ENCODE peak calls at places on chromosomes 13 and 19, in six cellular contexts. P is CD4-positive, alpha-beta memory T cell; Q is H1; S is psoas muscle; N is esophagus squamous epithelium; M is fibroblast of the aortic adventitia. X is an unnamed sample.

GRCh38 chr13:32007494-32007893 is 24.1 kb upstream of the FRY start:
- DNase-seq in P (no peak), Q (no peak), S (no peak), N (no peak), M (no peak), X (no peak)

GRCh38 chr13:44438234-44438579 is 64.6 kb downstream of the SERP2 start:
- DNase-seq in P (no peak), Q (no peak), S (no peak), N (no peak), M (no peak), X (no peak)

GRCh38 chr13:92896842-92897241 is 329.8 kb upstream of the GPC6 start:
- DNase-seq in P (no peak), Q (no peak), S (no peak), N (no peak), M (peak; percentile 39), X (peak; percentile 25)

GRCh38 chr13:73198888-73199497 is 140.2 kb downstream of the KLF5 start:
- DNase-seq in P (no peak), Q (no peak), S (no peak), N (no peak), M (no peak), X (no peak)

GRCh38 chr19:3404324-3405260 is 38.2 kb downstream of the NFIC start:
- DNase-seq in P (no peak), Q (no peak), S (peak; percentile 90), N (no peak), M (peak; percentile 93), X (peak; percentile 90)

GRCh38 chr19:32339988-32340874 is 5.2 kb upstream of the ZNF507 start:
- DNase-seq in P (peak; percentile 27), Q (peak; percentile 70), S (peak; percentile 55), N (no peak), M (peak; percentile 43), X (peak; percentile 46)

GRCh38 chr19:33040994-33041827 is 23.5 kb downstream of the RHPN2 start:
- DNase-seq in P (no peak), Q (no peak), S (no peak), N (no peak), M (peak; percentile 8), X (peak; percentile 57)

GRCh38 chr13:31896427-31896826 is 135.1 kb upstream of the FRY start:
- DNase-seq in P (no peak), Q (no peak), S (peak; percentile 27), N (no peak), M (peak; percentile 88), X (peak; percentile 89)

GRCh38 chr13:25292301-25292700 is 5.0 kb upstream of the MTMR6 start:
- DNase-seq in P (peak; percentile 43), Q (no peak), S (peak; percentile 14), N (no peak), M (no peak), X (peak; percentile 35)

GRCh38 chr19:58474997-58475713 is 997 bp upstream of the ZNF446 start:
- DNase-seq in P (no peak), Q (no peak), S (no peak), N (no peak), M (no peak), X (no peak)
- H3K4me3 ChIP-seq in P (peak overlapping the region; percentile 94), Q (peak overlapping the region; percentile 66), S (peak overlapping the region; percentile 89), N (peak overlapping the region; percentile 75), M (peak overlapping the region; percentile 74), X (peak overlapping the region; percentile 61)

GRCh38 chr19:8192227-8192820 is 16.8 kb upstream of the CERS4 start:
- DNase-seq in P (no peak), Q (no peak), S (no peak), N (no peak), M (no peak), X (no peak)

GRCh38 chr19:8196271-8196908 is 12.8 kb upstream of the CERS4 start:
- DNase-seq in P (no peak), Q (no peak), S (no peak), N (no peak), M (no peak), X (no peak)

GRCh38 chr19:8194528-8195275 is 14.5 kb upstream of the CERS4 start:
- DNase-seq in P (peak; percentile 56), Q (no peak), S (no peak), N (no peak), M (no peak), X (no peak)
- H3K4me3 ChIP-seq in P (no peak overlapping the region), Q (no peak overlapping the region), S (peak overlapping the region; percentile 7), N (no peak overlapping the region), M (no peak overlapping the region), X (no peak overlapping the region)

DNA sequence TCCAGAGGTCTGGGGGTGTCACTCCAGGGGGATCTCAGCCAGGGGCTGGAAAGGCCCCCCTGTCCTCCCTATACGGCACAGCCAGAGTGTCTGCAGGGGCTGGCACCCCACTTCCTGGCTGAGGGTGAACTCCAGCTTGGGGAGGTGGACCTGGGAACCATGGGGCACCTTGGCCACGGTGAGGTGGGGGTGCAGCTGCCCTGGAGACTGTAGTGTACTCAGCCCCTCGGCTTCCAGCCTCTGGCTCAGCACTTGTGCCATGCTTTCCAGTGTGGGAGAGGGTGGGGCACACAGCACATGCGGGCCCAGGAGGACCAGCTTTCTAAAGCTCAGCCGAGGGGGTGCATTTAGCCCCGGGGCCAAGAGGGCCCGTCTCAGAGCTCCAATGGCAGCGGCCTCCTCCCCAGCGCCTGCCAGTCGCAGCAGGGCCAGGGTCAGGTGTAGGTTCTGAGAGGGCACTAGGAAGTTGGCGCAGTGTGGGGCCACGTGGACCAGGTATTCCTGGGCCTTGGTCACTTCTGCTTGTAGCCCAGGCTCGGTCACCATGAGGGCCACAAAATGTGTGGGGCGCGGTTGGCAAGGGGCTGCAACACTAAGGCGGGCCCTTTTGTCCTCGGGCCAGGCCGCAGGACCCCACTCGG is 1.4 kb downstream of the LENG9 start:
- DNase-seq in P (no peak), Q (no peak), S (peak; percentile 14), N (no peak), M (no peak), X (no peak)
- H3K4me3 ChIP-seq in P (peak overlapping the region; percentile 85), Q (peak overlapping the region; percentile 77), S (peak overlapping the region; percentile 78), N (peak overlapping the region; percentile 76), M (peak overlapping the region; percentile 75), X (peak overlapping the region; percentile 43)

DNA sequence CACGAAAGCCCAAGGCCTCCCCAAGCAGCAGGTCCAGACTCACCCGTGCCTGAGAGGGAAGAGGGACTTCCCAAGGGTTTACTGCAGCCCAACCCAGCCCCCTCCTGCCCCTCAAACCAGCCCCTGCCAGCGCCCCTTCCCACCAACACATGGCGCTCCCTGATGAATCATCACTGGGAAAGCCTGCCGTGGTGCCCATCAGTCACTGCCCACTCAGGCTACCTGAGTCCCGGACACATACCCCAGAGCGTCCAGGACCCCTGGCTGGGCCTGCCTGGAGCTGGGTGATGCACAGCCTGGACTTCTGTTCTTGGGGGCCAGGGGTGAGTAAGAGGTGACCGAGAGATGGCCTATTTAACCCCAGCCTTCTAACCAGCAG is 60.6 kb downstream of the MLLT1 start:
- DNase-seq in P (no peak), Q (no peak), S (no peak), N (no peak), M (no peak), X (no peak)
- H3K4me3 ChIP-seq in P (no peak overlapping the region), Q (no peak overlapping the region), S (no peak overlapping the region), N (no peak overlapping the region), M (no peak overlapping the region), X (no peak overlapping the region)

GRCh38 chr19:2047449-2048103 is 3.5 kb downstream of the MKNK2 start:
- DNase-seq in P (no peak), Q (no peak), S (peak; percentile 85), N (no peak), M (no peak), X (no peak)

GRCh38 chr19:2045501-2046045 is 5.5 kb downstream of the MKNK2 start:
- DNase-seq in P (no peak), Q (peak; percentile 43), S (peak; percentile 60), N (no peak), M (no peak), X (no peak)

GRCh38 chr19:2048104-2048958 is 2.7 kb downstream of the MKNK2 start:
- DNase-seq in P (no peak), Q (no peak), S (no peak), N (no peak), M (no peak), X (no peak)

GRCh38 chr19:2046046-2046907 is 4.8 kb downstream of the MKNK2 start:
- DNase-seq in P (no peak), Q (no peak), S (no peak), N (no peak), M (no peak), X (no peak)

DNA sequence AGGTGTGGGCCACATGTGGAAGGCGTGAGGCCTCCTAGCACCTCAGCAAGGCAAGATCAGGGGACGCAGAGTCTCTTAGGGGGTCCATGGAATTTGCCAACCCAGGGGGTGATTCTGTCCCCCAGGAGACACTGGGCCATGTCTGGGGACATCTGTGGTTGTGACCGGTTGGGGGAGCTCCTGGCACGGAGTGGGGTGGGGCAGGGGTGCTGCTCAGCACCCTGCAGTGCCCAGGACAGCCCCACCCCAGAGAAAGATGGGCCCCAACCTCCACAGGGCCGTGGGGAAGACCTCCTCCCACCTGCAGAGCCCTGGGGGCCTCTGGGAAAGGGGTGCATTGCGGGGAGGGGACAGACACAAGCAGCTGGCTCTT is 4.0 kb downstream of the MKNK2 start:
- DNase-seq in P (no peak), Q (no peak), S (no peak), N (no peak), M (no peak), X (no peak)
- H3K4me3 ChIP-seq in P (no peak overlapping the region), Q (no peak overlapping the region), S (peak overlapping the region; percentile 97), N (peak overlapping the region; percentile 97), M (no peak overlapping the region), X (no peak overlapping the region)